ENCODE peak calls at places on chromosomes 7 and 10, in eight cellular contexts. I is tibial artery, P is heart right ventricle, X is heart left ventricle, T is lower lobe of right lung, Q is A549, S is neural progenitor cell, A is SK-N-SH. O is an unnamed sample.

GRCh38 chr7:33904680-33905388 is 505 bp upstream of the BMPER start:
- DNase-seq in A (peak; percentile 84), T (peak; percentile 44), I (peak; percentile 69), X (no peak), P (no peak), S (peak; percentile 79), Q (peak; percentile 46), O (no peak)

GRCh38 chr10:102433619-102434046 is 1.3 kb upstream of the CUEDC2 start:
- DNase-seq in S (no peak), A (no peak), X (no peak), I (no peak), T (peak; percentile 49), Q (no peak), P (no peak), O (no peak)

GRCh38 chr7:90233569-90233968 is 11.4 kb upstream of the CFAP69 start:
- DNase-seq in T (no peak), X (no peak), P (no peak), A (no peak), Q (no peak), S (no peak), I (no peak), O (no peak)

GRCh38 chr10:70106958-70107791 is 25.4 kb downstream of the AIFM2 start:
- DNase-seq in Q (peak; percentile 46), I (no peak), T (no peak), X (no peak), S (peak; percentile 76), P (no peak), A (peak; percentile 67), O (no peak)

GRCh38 chr7:30975257-30975899 is 11.6 kb downstream of the GHRHR start:
- DNase-seq in P (no peak), X (no peak), Q (no peak), I (no peak), T (no peak), S (no peak), A (peak; percentile 9), O (no peak)

GRCh38 chr10:100529473-100530298 is at the start of gene NDUFB8:
- DNase-seq in Q (peak; percentile 87), A (peak; percentile 89), T (peak; percentile 92), P (peak; percentile 92), X (peak; percentile 94), I (peak; percentile 93), S (peak; percentile 93), O (peak; percentile 83)

GRCh38 chr7:47301657-47302295 is 280.1 kb downstream of the TNS3 start:
- DNase-seq in A (no peak), P (no peak), I (no peak), Q (no peak), S (no peak), X (no peak), T (no peak), O (no peak)

GRCh38 chr7:107972075-107972482 is 30.9 kb downstream of the LAMB1 start:
- DNase-seq in I (no peak), A (peak; percentile 50), Q (no peak), P (peak; percentile 66), T (no peak), X (no peak), S (no peak), O (no peak)

GRCh38 chr10:7666253-7667023 is at the start of gene ITIH5:
- DNase-seq in P (no peak), X (no peak), T (no peak), Q (no peak), I (peak; percentile 70), S (peak; percentile 49), A (peak; percentile 72), O (no peak)

GRCh38 chr7:28573059-28573553 is 160.8 kb downstream of the CREB5 start:
- DNase-seq in Q (no peak), S (no peak), I (no peak), A (peak; percentile 65), T (no peak), P (peak; percentile 58), X (peak; percentile 55), O (no peak)

GRCh38 chr10:37816290-37816689 is 41.1 kb downstream of the ZNF248 start:
- DNase-seq in Q (no peak), I (no peak), T (no peak), S (no peak), P (no peak), X (no peak), A (no peak), O (no peak)

GRCh38 chr10:37812290-37812689 is 45.1 kb downstream of the ZNF248 start:
- DNase-seq in Q (no peak), X (no peak), I (no peak), A (no peak), S (no peak), T (no peak), P (no peak), O (no peak)

GRCh38 chr10:37813763-37814162 is 43.6 kb downstream of the ZNF248 start:
- DNase-seq in A (no peak), T (no peak), S (no peak), P (no peak), X (no peak), Q (no peak), I (no peak), O (no peak)
- H3K9me3 ChIP-seq in A (no peaks in the 10 kb centered on the region), T (peaks cover 81% of the 10 kb centered on the region), S (peaks cover 23% of the 10 kb centered on the region), P (peaks cover 12% of the 10 kb centered on the region), X (no peaks in the 10 kb centered on the region), Q (peaks cover 68% of the 10 kb centered on the region), I (peaks cover 81% of the 10 kb centered on the region), O (peaks cover 5% of the 10 kb centered on the region)

DNA sequence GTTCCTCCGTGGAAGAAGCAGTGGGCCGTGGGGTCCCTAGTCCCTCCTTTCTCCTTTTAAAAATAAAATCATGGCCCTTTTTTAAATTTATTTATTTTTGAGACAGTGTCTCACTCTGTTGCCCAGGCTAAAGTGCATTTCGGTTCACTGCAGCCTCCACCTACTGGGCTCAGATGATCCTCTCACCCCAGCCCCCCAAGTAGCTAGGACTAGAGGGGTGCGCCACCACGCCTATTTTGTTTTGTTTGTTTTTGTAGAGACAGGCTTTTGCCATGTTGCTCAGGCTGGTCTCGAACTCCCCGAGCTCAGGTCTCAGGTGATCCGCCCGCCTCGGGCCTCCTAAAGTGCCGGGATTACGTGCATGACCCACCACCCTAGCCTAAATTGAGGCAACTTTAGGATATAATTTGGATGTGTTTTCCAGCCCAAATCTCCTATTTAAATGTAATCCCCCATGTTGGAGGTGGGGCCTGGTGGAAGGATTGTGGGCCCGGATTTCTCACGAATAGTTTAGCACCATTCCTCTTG is 796 bp downstream of the ZNF736 start:
- DNase-seq in I (no peak), P (no peak), T (no peak), Q (no peak), X (no peak), S (no peak), A (no peak), O (no peak)
- H3K9me3 ChIP-seq in I (no peaks in the 10 kb centered on the region), P (no peaks in the 10 kb centered on the region), T (no peaks in the 10 kb centered on the region), Q (peaks cover 9% of the 10 kb centered on the region), X (no peaks in the 10 kb centered on the region), S (peaks cover 26% of the 10 kb centered on the region), A (peaks cover 12% of the 10 kb centered on the region), O (no peaks in the 10 kb centered on the region)

GRCh38 chr7:77825140-77825539 is 26.6 kb downstream of the PHTF2 start:
- DNase-seq in A (no peak), P (no peak), S (no peak), T (no peak), I (no peak), X (no peak), Q (no peak), O (no peak)

GRCh38 chr7:77823787-77824186 is 25.2 kb downstream of the PHTF2 start:
- DNase-seq in A (no peak), S (no peak), I (no peak), P (no peak), X (no peak), Q (no peak), T (no peak), O (no peak)

GRCh38 chr7:77824636-77825035 is 26.1 kb downstream of the PHTF2 start:
- DNase-seq in A (no peak), T (no peak), I (no peak), Q (no peak), X (no peak), S (no peak), P (no peak), O (no peak)

GRCh38 chr7:77820967-77821366 is 22.4 kb downstream of the PHTF2 start:
- DNase-seq in X (no peak), Q (no peak), P (no peak), S (no peak), T (no peak), A (no peak), I (no peak), O (no peak)

DNA sequence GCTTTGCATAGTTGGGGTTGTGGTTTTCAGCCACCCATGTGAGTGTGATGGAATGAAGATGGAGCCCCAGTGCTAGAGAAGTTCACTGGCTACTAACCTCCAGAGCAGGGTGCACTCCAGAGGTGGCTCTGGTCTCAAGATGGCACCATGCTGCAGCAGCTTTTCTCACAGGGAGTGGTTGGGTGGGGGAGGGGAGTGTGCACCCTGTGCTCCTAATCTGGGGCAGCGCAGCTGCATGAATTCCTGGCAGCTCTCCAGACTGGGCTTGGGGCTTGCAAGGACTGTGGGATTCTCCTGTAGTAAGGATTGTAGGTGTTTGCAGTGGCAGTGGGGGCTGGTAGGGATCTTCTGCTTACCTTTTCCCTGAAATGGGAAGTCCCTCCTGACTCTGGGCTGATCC is 23.7 kb downstream of the PHTF2 start:
- DNase-seq in X (no peak), Q (no peak), T (no peak), P (no peak), I (no peak), S (no peak), A (no peak), O (no peak)
- H3K9me3 ChIP-seq in X (peaks cover 4% of the 10 kb centered on the region), Q (peaks cover 34% of the 10 kb centered on the region), T (peaks cover 35% of the 10 kb centered on the region), P (peaks cover 17% of the 10 kb centered on the region), I (peaks cover 33% of the 10 kb centered on the region), S (no peaks in the 10 kb centered on the region), A (peaks cover 38% of the 10 kb centered on the region), O (peaks cover 6% of the 10 kb centered on the region)

DNA sequence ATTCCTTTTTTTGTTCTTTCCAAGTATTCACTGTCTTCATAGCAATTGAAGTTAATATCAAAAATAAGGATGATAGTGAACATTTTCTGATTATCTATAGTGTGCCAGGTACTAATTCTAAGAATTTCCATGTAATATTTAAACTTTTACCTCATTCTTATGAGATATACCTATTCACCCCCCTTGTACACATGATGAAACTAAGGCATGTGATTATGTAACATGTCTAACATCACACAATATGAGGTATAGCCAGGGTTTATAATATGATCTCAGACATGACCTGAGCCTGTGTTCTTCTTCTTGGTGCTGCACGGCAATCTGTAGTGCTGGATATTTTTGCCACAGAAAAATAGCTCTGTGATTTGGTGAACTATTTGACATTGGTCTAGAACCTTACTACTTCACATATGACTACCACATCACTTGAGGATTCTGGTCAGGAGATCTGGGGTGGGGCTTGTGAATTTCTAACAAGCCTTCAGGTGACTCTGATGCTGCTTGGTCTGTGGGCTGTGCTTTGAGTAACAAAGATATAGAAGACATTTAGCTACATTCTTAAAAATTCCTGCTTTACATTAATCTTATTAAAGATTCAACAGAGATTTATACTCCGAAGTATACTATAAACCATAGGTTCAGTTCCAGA is 79.1 kb downstream of the TRIM24 start:
- DNase-seq in X (no peak), Q (no peak), T (no peak), S (no peak), I (no peak), A (no peak), P (no peak), O (no peak)
- H3K9me3 ChIP-seq in X (no peaks in the 10 kb centered on the region), Q (no peaks in the 10 kb centered on the region), T (no peaks in the 10 kb centered on the region), S (no peaks in the 10 kb centered on the region), I (no peaks in the 10 kb centered on the region), A (no peaks in the 10 kb centered on the region), P (no peaks in the 10 kb centered on the region), O (no peaks in the 10 kb centered on the region)